ENCODE peak calls at places on chromosome 3, in nine cellular contexts. P is effector memory CD4-positive, alpha-beta T cell; D is endodermal cell; F is Peyer's patch; R is MM.1S; L is sigmoid colon; J is heart left ventricle; G is Panc1; T is CD8-positive, alpha-beta memory T cell. N is an unnamed sample. For H3K4me1 and H3K9me3, the result is how much of the 10 kb centered on the place peaks cover.

GRCh38 chr3:9761919-9762318 is 7.8 kb downstream of the CAMK1 start:
- DNase-seq in J (no peak), F (no peak), P (no peak), R (no peak), D (no peak), G (no peak), L (no peak), T (no peak), N (no peak)

GRCh38 chr3:134092231-134092701 is 62.5 kb upstream of the SLCO2A1 start:
- DNase-seq in G (no peak), F (no peak), P (no peak), D (no peak), T (no peak), R (no peak), L (no peak), J (no peak), N (no peak)

GRCh38 chr3:139434764-139435291 is 41.5 kb downstream of the RBP2 start:
- DNase-seq in L (no peak), G (no peak), D (peak), R (no peak), F (no peak), J (no peak), P (no peak), T (no peak), N (no peak)

GRCh38 chr3:87873136-87873535 is 185.7 kb downstream of the CGGBP1 start:
- DNase-seq in D (no peak), R (no peak), T (no peak), L (no peak), F (no peak), P (no peak), G (no peak), J (no peak), N (no peak)

GRCh38 chr3:114758828-114759709 is 388.0 kb downstream of the ZBTB20 start:
- DNase-seq in J (no peak), T (no peak), L (no peak), R (no peak), F (no peak), G (no peak), D (no peak), P (no peak), N (no peak)

GRCh38 chr3:196409409-196409808 is 22.8 kb downstream of the UBXN7 start:
- DNase-seq in L (no peak), F (no peak), T (no peak), P (no peak), R (no peak), D (no peak), G (no peak), J (no peak), N (no peak)

GRCh38 chr3:134682196-134682880 is 31.5 kb upstream of the KY start:
- DNase-seq in G (no peak), P (no peak), F (no peak), R (no peak), D (no peak), L (no peak), T (no peak), J (no peak), N (no peak)

GRCh38 chr3:166498439-166498838 is 661.2 kb upstream of the BCHE start:
- DNase-seq in R (no peak), T (no peak), D (no peak), P (no peak), F (no peak), L (no peak), G (no peak), J (no peak), N (no peak)

GRCh38 chr3:55000546-55000945 is 72.7 kb upstream of the LRTM1 start:
- DNase-seq in P (no peak), L (no peak), F (no peak), G (no peak), J (no peak), D (no peak), T (no peak), R (no peak), N (no peak)

GRCh38 chr3:178255315-178255714 is 280.9 kb upstream of the KCNMB2 start:
- DNase-seq in F (no peak), R (no peak), T (no peak), G (no peak), D (no peak), P (no peak), J (no peak), L (no peak), N (no peak)

GRCh38 chr3:38528457-38528856 is 32.3 kb downstream of the EXOG start:
- DNase-seq in F (no peak), T (no peak), P (no peak), R (peak), G (no peak), D (peak), J (no peak), L (no peak), N (no peak)

GRCh38 chr3:177124882-177125281 is 72.4 kb downstream of the TBL1XR1 start:
- DNase-seq in L (no peak), G (no peak), P (no peak), R (no peak), J (no peak), D (no peak), T (no peak), F (no peak), N (no peak)

GRCh38 chr3:23288286-23288685 is 85.2 kb downstream of the UBE2E2 start:
- DNase-seq in T (no peak), G (no peak), D (no peak), R (no peak), P (no peak), J (no peak), F (no peak), L (no peak), N (no peak)

GRCh38 chr3:12489832-12490231 is 5.6 kb downstream of the TSEN2 start:
- DNase-seq in J (no peak), D (no peak), L (no peak), G (no peak), P (no peak), F (no peak), R (no peak), T (no peak), N (no peak)

GRCh38 chr3:172658344-172659245 is 52.3 kb downstream of the NCEH1 start:
- DNase-seq in P (no peak), G (peak), D (peak), F (no peak), R (no peak), T (no peak), J (no peak), L (no peak), N (no peak)

GRCh38 chr3:46947545-46947899 is 29.0 kb downstream of the CCDC12 start:
- DNase-seq in T (no peak), G (no peak), L (no peak), P (no peak), J (no peak), R (no peak), D (no peak), F (no peak), N (no peak)

GRCh38 chr3:127273196-127273595 is 14.7 kb downstream of the PRR20G start:
- DNase-seq in T (no peak), F (no peak), R (no peak), J (no peak), D (no peak), G (no peak), P (no peak), L (no peak), N (no peak)

GRCh38 chr3:130508970-130509369 is 8.0 kb upstream of the COL6A6 start:
- DNase-seq in T (no peak), P (no peak), D (no peak), G (no peak), J (peak), L (no peak), F (no peak), R (no peak), N (no peak)

GRCh38 chr3:176905331-176905730 is 292.0 kb downstream of the TBL1XR1 start:
- DNase-seq in R (no peak), J (no peak), T (no peak), F (no peak), G (no peak), D (no peak), P (no peak), L (no peak), N (no peak)

GRCh38 chr3:150341893-150342292 is 66.2 kb upstream of the TSC22D2 start:
- DNase-seq in P (no peak), F (no peak), L (no peak), J (no peak), R (no peak), T (no peak), D (no peak), G (no peak), N (no peak)

GRCh38 chr3:12423918-12424634 is 60.2 kb upstream of the TSEN2 start:
- DNase-seq in T (no peak), F (no peak), D (no peak), G (no peak), R (no peak), J (no peak), P (no peak), L (no peak), N (no peak)

GRCh38 chr3:46335546-46335945 is 18.4 kb upstream of the CCR2 start:
- DNase-seq in R (no peak), P (no peak), T (no peak), G (no peak), D (no peak), L (no peak), J (no peak), F (no peak), N (no peak)

GRCh38 chr3:184773341-184774186 is 38.4 kb upstream of the VPS8 start:
- DNase-seq in T (no peak), P (no peak), D (no peak), J (peak), F (no peak), L (no peak), G (no peak), R (no peak), N (no peak)

GRCh38 chr3:123757281-123757940 is 126.7 kb downstream of the MYLK start:
- DNase-seq in R (peak), P (no peak), G (no peak), T (no peak), J (peak), D (no peak), L (peak), F (peak), N (peak)

GRCh38 chr3:79199966-79200365 is 567.8 kb downstream of the ROBO1 start:
- DNase-seq in F (no peak), P (no peak), R (no peak), L (no peak), J (no peak), T (no peak), D (no peak), G (no peak), N (no peak)

GRCh38 chr3:66823010-66823399 is 175.1 kb upstream of the KBTBD8 start:
- DNase-seq in T (no peak), G (no peak), F (no peak), J (no peak), P (no peak), R (no peak), L (no peak), D (no peak), N (no peak)

GRCh38 chr3:127195417-127195816 is 2.5 kb downstream of the PRR23E start:
- DNase-seq in G (no peak), R (no peak), T (no peak), F (no peak), P (no peak), L (peak), D (no peak), J (no peak), N (no peak)

GRCh38 chr3:174216019-174216418 is 643.1 kb upstream of the NAALADL2 start:
- DNase-seq in D (no peak), T (no peak), J (no peak), L (no peak), F (no peak), R (no peak), P (no peak), G (no peak), N (no peak)

GRCh38 chr3:184748219-184749135 is 36.6 kb upstream of the MAGEF1 start:
- DNase-seq in J (no peak), D (peak), F (no peak), P (no peak), R (peak), L (no peak), G (peak), T (peak), N (peak)

GRCh38 chr3:154730221-154730620 is 300.2 kb upstream of the GPR149 start:
- DNase-seq in L (no peak), P (no peak), G (no peak), J (no peak), R (no peak), T (no peak), F (no peak), D (no peak), N (no peak)

GRCh38 chr3:144774897-144775296 is 803.3 kb downstream of the DIPK2A start:
- DNase-seq in R (no peak), L (no peak), J (no peak), T (no peak), G (no peak), F (no peak), P (no peak), D (no peak), N (no peak)

GRCh38 chr3:76096036-76096435 is 310.7 kb upstream of the ZNF717 start:
- DNase-seq in T (no peak), P (no peak), R (no peak), F (no peak), L (no peak), J (no peak), G (no peak), D (no peak), N (no peak)

GRCh38 chr3:77414881-77415280 is 375.0 kb downstream of the ROBO2 start:
- DNase-seq in F (no peak), P (no peak), D (no peak), R (no peak), J (no peak), G (no peak), L (no peak), T (no peak), N (no peak)

GRCh38 chr3:33791477-33792166 is 6.8 kb upstream of the PDCD6IP start:
- DNase-seq in D (no peak), F (peak), P (no peak), G (no peak), T (no peak), R (no peak), J (no peak), L (no peak), N (peak)

GRCh38 chr3:119559441-119559963 is at the start of gene CD80:
- DNase-seq in D (peak), P (peak), R (peak), J (peak), T (peak), L (peak), F (peak), G (peak), N (peak)

GRCh38 chr3:179956416-179956830 is 80.3 kb downstream of the PEX5L start:
- DNase-seq in P (no peak), G (no peak), J (no peak), D (no peak), L (no peak), T (no peak), F (no peak), R (peak), N (no peak)

GRCh38 chr3:41274944-41275668 is 75.8 kb downstream of the CTNNB1 start:
- DNase-seq in R (no peak), D (no peak), T (no peak), F (peak), P (no peak), J (no peak), L (no peak), G (peak), N (no peak)

DNA sequence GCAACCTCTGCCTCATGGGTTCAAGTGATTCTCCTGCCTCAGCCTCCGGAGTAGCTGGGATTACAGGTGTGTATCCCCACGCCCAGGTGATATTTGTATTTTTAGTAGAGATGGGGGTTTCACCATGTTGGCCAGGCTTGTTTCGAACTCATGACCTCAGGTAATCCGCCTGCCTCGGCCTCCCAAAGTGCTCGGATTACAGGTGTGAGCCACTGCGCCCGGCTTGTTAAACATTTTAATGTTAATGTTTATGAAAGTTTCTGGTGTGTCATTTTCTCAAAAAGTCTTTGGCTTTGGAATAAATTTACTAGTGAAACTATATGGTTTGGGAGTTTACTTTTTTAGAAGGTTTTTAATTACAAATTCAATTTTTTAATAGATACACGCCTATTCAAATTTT is 698.8 kb downstream of the MECOM start:
- DNase-seq in P (no peak), G (no peak), D (no peak), L (no peak), F (no peak), J (no peak), R (no peak), T (no peak), N (no peak)
- H3K4me1 ChIP-seq in P (under half), G (under half), D (under half), L (under half), F (under half), J (under half), R (under half), T (under half), N (under half)

GRCh38 chr3:128745742-128746141 is 19.8 kb downstream of the RAB7A start:
- DNase-seq in D (no peak), L (no peak), T (no peak), P (no peak), G (no peak), J (no peak), R (no peak), F (no peak), N (no peak)

GRCh38 chr3:128748527-128748926 is 22.5 kb downstream of the RAB7A start:
- DNase-seq in R (no peak), P (no peak), J (no peak), G (no peak), D (no peak), T (no peak), F (no peak), L (no peak), N (no peak)

GRCh38 chr3:128753715-128754114 is 27.7 kb downstream of the RAB7A start:
- DNase-seq in R (no peak), D (no peak), L (no peak), P (no peak), J (no peak), F (no peak), T (no peak), G (no peak), N (no peak)

GRCh38 chr3:128746881-128747280 is 20.9 kb downstream of the RAB7A start:
- DNase-seq in G (no peak), L (no peak), F (peak), T (no peak), D (no peak), P (no peak), R (no peak), J (no peak), N (no peak)

GRCh38 chr3:128749035-128749434 is 23.1 kb downstream of the RAB7A start:
- DNase-seq in J (no peak), D (no peak), F (no peak), R (no peak), T (no peak), P (no peak), L (no peak), G (no peak), N (no peak)
- H3K9me3 ChIP-seq in J (under half), D (under half), F (under half), R (under half), T (under half), P (under half), L (under half), G (under half), N (under half)

GRCh38 chr3:16266714-16267113 is 1.7 kb downstream of the OXNAD1 start:
- DNase-seq in R (peak), F (no peak), D (no peak), L (no peak), T (no peak), J (no peak), P (no peak), G (no peak), N (no peak)
- H3K4me1 ChIP-seq in R (under half), F (under half), D (under half), L (under half), T (under half), J (half or more), P (under half), G (under half), N (under half)

GRCh38 chr3:42914771-42915515 is 9.0 kb downstream of the ZNF662 start:
- DNase-seq in D (no peak), P (no peak), J (no peak), T (no peak), F (no peak), R (no peak), G (no peak), L (no peak), N (no peak)
- H3K9me3 ChIP-seq in D (half or more), P (under half), J (half or more), T (under half), F (under half), R (under half), G (under half), L (under half), N (half or more)

GRCh38 chr3:52023101-52023770 is 27.5 kb upstream of the RPL29 start:
- DNase-seq in L (no peak), G (no peak), T (no peak), F (no peak), R (no peak), J (no peak), D (no peak), P (no peak), N (no peak)
- H3K4me1 ChIP-seq in L (under half), G (under half), T (under half), F (under half), R (under half), J (half or more), D (under half), P (under half), N (under half)

GRCh38 chr3:110485389-110485788 is 586.2 kb upstream of the NECTIN3 start:
- DNase-seq in T (no peak), J (no peak), P (no peak), R (no peak), D (no peak), L (no peak), F (no peak), G (no peak), N (no peak)

GRCh38 chr3:110491413-110491812 is 580.2 kb upstream of the NECTIN3 start:
- DNase-seq in J (no peak), R (no peak), D (no peak), L (no peak), G (no peak), T (no peak), F (no peak), P (no peak), N (no peak)

GRCh38 chr3:110493752-110494151 is 577.9 kb upstream of the NECTIN3 start:
- DNase-seq in G (no peak), D (no peak), F (no peak), J (no peak), P (no peak), T (no peak), L (no peak), R (peak), N (no peak)

GRCh38 chr3:110487840-110488239 is 583.8 kb upstream of the NECTIN3 start:
- DNase-seq in F (no peak), R (no peak), J (no peak), T (no peak), L (no peak), P (no peak), D (no peak), G (no peak), N (no peak)
- H3K9me3 ChIP-seq in F (under half), R (under half), J (half or more), T (under half), L (under half), P (under half), D (under half), G (under half), N (under half)

GRCh38 chr3:186523434-186523833 is 20.7 kb downstream of the CRYGS start:
- DNase-seq in J (no peak), L (no peak), F (no peak), R (no peak), D (no peak), P (no peak), G (no peak), T (no peak), N (no peak)

GRCh38 chr3:186520957-186521842 is 23.0 kb downstream of the CRYGS start:
- DNase-seq in G (no peak), T (no peak), L (no peak), R (no peak), P (no peak), J (no peak), D (no peak), F (peak), N (no peak)

GRCh38 chr3:186519021-186519658 is 25.0 kb downstream of the CRYGS start:
- DNase-seq in G (no peak), L (no peak), J (no peak), D (no peak), R (no peak), T (peak), P (peak), F (peak), N (no peak)

GRCh38 chr3:186523022-186523421 is 21.2 kb downstream of the CRYGS start:
- DNase-seq in P (no peak), J (no peak), R (no peak), L (no peak), G (no peak), F (no peak), D (no peak), T (no peak), N (no peak)

GRCh38 chr3:186520436-186520835 is 23.7 kb downstream of the CRYGS start:
- DNase-seq in J (no peak), R (no peak), F (no peak), P (no peak), D (no peak), T (no peak), G (no peak), L (no peak), N (no peak)
- H3K4me1 ChIP-seq in J (under half), R (under half), F (under half), P (under half), D (under half), T (half or more), G (under half), L (under half), N (under half)